ENCODE peak calls at places on chromosomes 7 and 10, in ten cellular contexts. O is choroid plexus epithelial cell; G is ELR; S is EH; Q is esophagus squamous epithelium; K is NCI-H1092; Z is NCI-H748 treated with DMSO at 0.1 percent for 48 hours; H is left ventricle myocardium inferior; Y is dorsolateral prefrontal cortex; J is stimulated activated CD4-positive, alpha-beta T cell treated with anti-CD3 and anti-CD28 coated beads, Interleukin-2, amount 100 ng/mL, for 48 hours. E is an unnamed sample.

GRCh38 chr10:59700709-59701108 is 8.9 kb downstream of the SLC16A9 start:
- DNase-seq in O (no peak), G (no peak), S (no peak), Q (no peak), K (no peak), Z (no peak), H (no peak), Y (no peak), J (no peak), E (no peak)

GRCh38 chr10:130884456-130884855 is 427.1 kb downstream of the TCERG1L start:
- DNase-seq in O (no peak), G (no peak), S (no peak), Q (no peak), K (no peak), Z (no peak), H (no peak), Y (peak), J (no peak), E (no peak)

GRCh38 chr10:1358147-1358546 is 302.0 kb downstream of the WDR37 start:
- DNase-seq in O (no peak), G (no peak), S (no peak), Q (no peak), K (no peak), Z (no peak), H (no peak), Y (no peak), J (no peak), E (no peak)

GRCh38 chr7:157276731-157277562 is 59.9 kb upstream of the DNAJB6 start:
- DNase-seq in O (peak), G (peak), S (peak), Q (no peak), K (peak), Z (no peak), H (no peak), Y (peak), J (no peak), E (no peak)

GRCh38 chr10:69504576-69505250 is 53.4 kb downstream of the TSPAN15 start:
- DNase-seq in O (no peak), G (no peak), S (peak), Q (no peak), K (no peak), Z (no peak), H (no peak), Y (peak), J (no peak), E (no peak)

GRCh38 chr7:28685291-28685659 is 272.9 kb downstream of the TRIL start:
- DNase-seq in O (no peak), G (no peak), S (no peak), Q (no peak), K (no peak), Z (no peak), H (peak), Y (peak), J (no peak), E (no peak)

GRCh38 chr7:138449580-138449979 is 10.5 kb upstream of the TRIM24 start:
- DNase-seq in O (no peak), G (peak), S (no peak), Q (no peak), K (no peak), Z (no peak), H (no peak), Y (no peak), J (peak), E (peak)

GRCh38 chr7:110386914-110387313 is 704.0 kb upstream of the LRRN3 start:
- DNase-seq in O (peak), G (peak), S (peak), Q (no peak), K (no peak), Z (no peak), H (no peak), Y (no peak), J (no peak), E (no peak)

GRCh38 chr10:104816501-104816900 is 175.4 kb downstream of the SORCS3 start:
- DNase-seq in O (no peak), G (no peak), S (no peak), Q (no peak), K (no peak), Z (no peak), H (no peak), Y (no peak), J (no peak), E (no peak)

GRCh38 chr7:47285860-47286491 is 295.9 kb downstream of the TNS3 start:
- DNase-seq in O (peak), G (no peak), S (peak), Q (no peak), K (no peak), Z (no peak), H (no peak), Y (peak), J (no peak), E (no peak)